ENCODE peak calls at places on chromosomes 1 and 21, in nine cellular contexts. O is hypothalamus; V is WTC11; Z is DMS79; E is activated CD4-positive, alpha-beta T cell treated with anti-CD3 and anti-CD28 coated beads for 24 hours; D is T-cell; L is NCI-H1105; A is HFF-Myc; T is foreskin fibroblast. M is an unnamed sample.

GRCh38 chr1:172674831-172675613 is 16.1 kb downstream of the FASLG start:
- DNase-seq in O (no peak), V (no peak), Z (no peak), E (no peak), D (no peak), L (no peak), A (no peak), T (no peak), M (no peak)

GRCh38 chr21:45741691-45742090 is 98.2 kb downstream of the PCBP3 start:
- DNase-seq in O (no peak), V (no peak), Z (no peak), E (no peak), D (no peak), L (no peak), A (no peak), T (no peak), M (no peak)

GRCh38 chr1:119971710-119972570 is 75.6 kb upstream of the ADAM30 start:
- DNase-seq in O (no peak), V (no peak), Z (no peak), E (no peak), D (no peak), L (no peak), A (no peak), T (peak; percentile 35), M (no peak)

GRCh38 chr1:111116496-111116895 is 23.4 kb downstream of the DRAM2 start:
- DNase-seq in O (no peak), V (no peak), Z (no peak), E (no peak), D (no peak), L (no peak), A (no peak), T (no peak), M (no peak)

GRCh38 chr1:230797376-230798186 is 50.4 kb downstream of the CAPN9 start:
- DNase-seq in O (no peak), V (peak; percentile 62), Z (no peak), E (no peak), D (no peak), L (no peak), A (peak; percentile 36), T (peak; percentile 88), M (peak; percentile 61)

GRCh38 chr1:111214086-111214801 is 13.3 kb upstream of the CHI3L2 start:
- DNase-seq in O (no peak), V (no peak), Z (no peak), E (no peak), D (no peak), L (peak; percentile 16), A (peak; percentile 38), T (no peak), M (no peak)

GRCh38 chr1:212964102-212964501 is 13.8 kb downstream of the VASH2 start:
- DNase-seq in O (no peak), V (no peak), Z (no peak), E (no peak), D (no peak), L (no peak), A (no peak), T (no peak), M (no peak)

GRCh38 chr1:199007423-199007822 is 368.6 kb downstream of the PTPRC start:
- DNase-seq in O (no peak), V (no peak), Z (no peak), E (no peak), D (no peak), L (no peak), A (no peak), T (peak; percentile 10), M (no peak)

GRCh38 chr1:32743380-32744062 is 41.0 kb upstream of the SYNC start:
- DNase-seq in O (no peak), V (no peak), Z (no peak), E (no peak), D (no peak), L (no peak), A (no peak), T (peak; percentile 42), M (no peak)

GRCh38 chr1:13540871-13541270 is 27.1 kb upstream of the LRRC38 start:
- DNase-seq in O (no peak), V (no peak), Z (no peak), E (no peak), D (no peak), L (no peak), A (no peak), T (no peak), M (no peak)

GRCh38 chr21:39326607-39327307 is 13.3 kb upstream of the BRWD1 start:
- DNase-seq in O (no peak), V (no peak), Z (no peak), E (no peak), D (no peak), L (no peak), A (no peak), T (no peak), M (no peak)

GRCh38 chr21:32548978-32549377 is 36.3 kb downstream of the TCP10L start:
- DNase-seq in O (no peak), V (no peak), Z (no peak), E (no peak), D (no peak), L (no peak), A (no peak), T (no peak), M (no peak)

GRCh38 chr1:227901906-227902640 is 45.7 kb downstream of the WNT9A start:
- DNase-seq in O (no peak), V (peak; percentile 13), Z (no peak), E (no peak), D (no peak), L (no peak), A (no peak), T (no peak), M (peak; percentile 52)

GRCh38 chr1:166960871-166961474 is 14.4 kb downstream of the ILDR2 start:
- DNase-seq in O (no peak), V (no peak), Z (no peak), E (no peak), D (no peak), L (no peak), A (no peak), T (no peak), M (no peak)

GRCh38 chr1:212293579-212293978 is 8.4 kb downstream of the PPP2R5A start:
- DNase-seq in O (no peak), V (no peak), Z (no peak), E (no peak), D (no peak), L (no peak), A (no peak), T (peak; percentile 30), M (no peak)

GRCh38 chr1:217703326-217703725 is 72.2 kb downstream of the SPATA17 start:
- DNase-seq in O (no peak), V (no peak), Z (no peak), E (no peak), D (no peak), L (no peak), A (no peak), T (no peak), M (no peak)

GRCh38 chr1:88404582-88404981 is 279.5 kb upstream of the PKN2 start:
- DNase-seq in O (no peak), V (peak; percentile 21), Z (no peak), E (no peak), D (no peak), L (no peak), A (no peak), T (no peak), M (no peak)

GRCh38 chr1:245901037-245901436 is 606.0 kb downstream of the SMYD3 start:
- DNase-seq in O (no peak), V (no peak), Z (no peak), E (no peak), D (no peak), L (no peak), A (no peak), T (no peak), M (no peak)

GRCh38 chr1:209873067-209873810 is 45.5 kb downstream of the UTP25 start:
- DNase-seq in O (no peak), V (no peak), Z (no peak), E (no peak), D (no peak), L (peak; percentile 24), A (no peak), T (peak; percentile 80), M (peak; percentile 70)

GRCh38 chr21:42085246-42086077 is 14.3 kb downstream of the UMODL1 start:
- DNase-seq in O (no peak), V (no peak), Z (no peak), E (no peak), D (no peak), L (no peak), A (no peak), T (no peak), M (no peak)

GRCh38 chr21:34794686-34795085 is 125.9 kb downstream of the CLIC6 start:
- DNase-seq in O (no peak), V (no peak), Z (no peak), E (no peak), D (no peak), L (no peak), A (no peak), T (no peak), M (no peak)

M was measured in brain microvascular endothelial cell.